ENCODE peak calls at places on chromosomes 5 and 9, in seven cellular contexts. H is CD8-positive, alpha-beta memory T cell; S is SW 1271; F is iPS-NIHi11; W is ovary; U is hypothalamus; M is coronary artery. V is an unnamed sample.

GRCh38 chr9:70979971-70980370 is 141.4 kb downstream of the TRPM3 start:
- DNase-seq in U (no peak), S (no peak), H (no peak), M (no peak), F (no peak), W (no peak), V (no peak)

GRCh38 chr9:99296375-99296951 is 74.4 kb downstream of the SEC61B start:
- DNase-seq in S (no peak), U (no peak), F (no peak), H (peak), W (peak), M (no peak), V (no peak)

GRCh38 chr9:20197976-20198685 is 409.3 kb upstream of the SLC24A2 start:
- DNase-seq in S (no peak), M (no peak), H (no peak), U (no peak), F (peak), W (no peak), V (no peak)

GRCh38 chr5:151905639-151906038 is 19.0 kb downstream of the GLRA1 start:
- DNase-seq in F (no peak), W (no peak), S (no peak), H (no peak), U (no peak), M (no peak), V (no peak)

GRCh38 chr9:21357479-21358290 is 7.0 kb upstream of the IFNA6 start:
- DNase-seq in W (no peak), F (no peak), U (no peak), S (no peak), M (no peak), H (peak), V (no peak)

GRCh38 chr5:139088024-139088423 is 110.1 kb downstream of the SIL1 start:
- DNase-seq in S (no peak), W (no peak), U (no peak), H (no peak), F (no peak), M (no peak), V (no peak)

GRCh38 chr9:16136961-16137360 is 584.1 kb downstream of the CCDC171 start:
- DNase-seq in M (no peak), W (no peak), F (no peak), H (no peak), S (no peak), U (no peak), V (no peak)

GRCh38 chr5:2014058-2014610 is 131.4 kb upstream of the IRX4 start:
- DNase-seq in U (no peak), W (no peak), H (no peak), F (no peak), M (no peak), S (no peak), V (no peak)

GRCh38 chr9:125674981-125675973 is 31.7 kb downstream of the MAPKAP1 start:
- DNase-seq in M (no peak), S (peak), W (no peak), U (no peak), F (no peak), H (no peak), V (no peak)

GRCh38 chr5:132753135-132753987 is 6.1 kb downstream of the CCNI2 start:
- DNase-seq in W (no peak), H (no peak), F (peak), U (peak), M (no peak), S (no peak), V (peak)

GRCh38 chr9:96453625-96454024 is 3.7 kb downstream of the HABP4 start:
- DNase-seq in W (no peak), F (peak), U (peak), H (no peak), M (no peak), S (peak), V (peak)

GRCh38 chr9:811101-811531 is 30.4 kb upstream of the DMRT1 start:
- DNase-seq in H (no peak), S (no peak), U (no peak), W (no peak), F (no peak), M (no peak), V (no peak)

GRCh38 chr9:91089405-91090131 is 272.1 kb downstream of the AUH start:
- DNase-seq in S (no peak), F (no peak), M (peak), U (no peak), H (no peak), W (no peak), V (no peak)

GRCh38 chr9:130713286-130713975 is 19.9 kb downstream of the EXOSC2 start:
- DNase-seq in H (no peak), U (no peak), M (no peak), F (no peak), W (no peak), S (no peak), V (peak)

GRCh38 chr5:1836891-1837880 is 36.0 kb downstream of the NDUFS6 start:
- DNase-seq in H (no peak), U (no peak), F (no peak), M (peak), W (no peak), S (no peak), V (no peak)

GRCh38 chr5:143836161-143836725 is 24.3 kb downstream of the HMHB1 start:
- DNase-seq in H (no peak), M (no peak), U (no peak), W (no peak), S (no peak), F (no peak), V (no peak)

GRCh38 chr9:134365791-134366222 is 39.6 kb downstream of the RXRA start:
- DNase-seq in W (peak), U (no peak), H (no peak), M (peak), S (no peak), F (peak), V (no peak)

GRCh38 chr9:108184941-108185340 is 670.8 kb downstream of the ACTL7B start:
- DNase-seq in F (no peak), H (no peak), U (no peak), S (no peak), W (no peak), M (no peak), V (no peak)

GRCh38 chr5:174531782-174532191 is 192.6 kb upstream of the MSX2 start:
- DNase-seq in F (no peak), M (no peak), W (no peak), U (no peak), S (no peak), H (no peak), V (no peak)

GRCh38 chr5:21121213-21121612 is 1133.2 kb upstream of the CDH18 start:
- DNase-seq in H (no peak), W (no peak), U (no peak), M (no peak), S (no peak), F (no peak), V (no peak)

GRCh38 chr9:38017149-38017884 is 51.7 kb downstream of the SHB start:
- DNase-seq in F (peak), H (no peak), W (no peak), M (peak), S (peak), U (peak), V (peak)

GRCh38 chr5:170006016-170006415 is 25.7 kb upstream of the INSYN2B start:
- DNase-seq in U (no peak), M (no peak), H (no peak), S (no peak), W (no peak), F (no peak), V (no peak)

GRCh38 chr5:69414885-69415583 is at the start of gene MARVELD2:
- DNase-seq in F (peak), U (no peak), M (no peak), W (peak), S (no peak), H (peak), V (no peak)

GRCh38 chr5:84287964-84288363 is 96.7 kb downstream of the EDIL3 start:
- DNase-seq in W (no peak), S (peak), H (no peak), M (no peak), F (no peak), U (no peak), V (no peak)

V was measured in hippocampal formation.